ENCODE peak calls at places on chromosomes 13 and 19, in seven cellular contexts. U, X, Q, S, C, R and F are unnamed samples.

GRCh38 chr19:51093510-51094345 is 11.0 kb upstream of the KLK14 start:
- DNase-seq in U (no peak), X (no peak), Q (no peak), S (no peak), C (no peak), R (no peak), F (no peak)

GRCh38 chr13:45446181-45446580 is 18.6 kb upstream of the COG3 start:
- DNase-seq in U (no peak), X (no peak), Q (peak), S (no peak), C (no peak), R (no peak), F (no peak)

GRCh38 chr13:41520699-41521630 is 63.6 kb downstream of the RGCC start:
- DNase-seq in U (no peak), X (no peak), Q (no peak), S (no peak), C (no peak), R (no peak), F (no peak)

GRCh38 chr19:36672368-36672767 is 5.7 kb upstream of the ZNF461 start:
- DNase-seq in U (no peak), X (no peak), Q (no peak), S (no peak), C (no peak), R (no peak), F (no peak)

GRCh38 chr13:63161219-63161618 is 1745.6 kb upstream of the PCDH20 start:
- DNase-seq in U (no peak), X (no peak), Q (no peak), S (no peak), C (no peak), R (no peak), F (no peak)

GRCh38 chr19:10533656-10534386 is 9.9 kb upstream of the ATG4D start:
- DNase-seq in U (no peak), X (no peak), Q (peak), S (no peak), C (no peak), R (no peak), F (no peak)

GRCh38 chr19:50602496-50602895 is 34.3 kb upstream of the LRRC4B start:
- DNase-seq in U (no peak), X (no peak), Q (no peak), S (no peak), C (no peak), R (no peak), F (no peak)

GRCh38 chr13:20714563-20715339 is 11.3 kb downstream of the IL17D start:
- DNase-seq in U (peak), X (no peak), Q (no peak), S (no peak), C (peak), R (peak), F (no peak)

GRCh38 chr19:7450243-7451223 is 38.3 kb downstream of the PEX11G start:
- DNase-seq in U (no peak), X (no peak), Q (no peak), S (no peak), C (no peak), R (no peak), F (peak)